ENCODE peak calls at places on chromosome 2, in seven cellular contexts. L is NCI-H82, I is fibroblast of the aortic adventitia, P is OCI-LY7, J is NCI-H524 treated with DMSO at 0.1 percent for 48 hours, X is NCI-H510A treated with DMSO at 0.1 percent for 48 hours, T is HFFc6. A is an unnamed sample.

GRCh38 chr2:219542931-219543595 is 546 bp downstream of the CHPF start:
- DNase-seq in L (peak), I (peak), P (no peak), J (no peak), X (no peak), T (peak), A (peak)

GRCh38 chr2:71880846-71881610 is 266.6 kb downstream of the CYP26B1 start:
- DNase-seq in L (no peak), I (peak), P (no peak), J (no peak), X (no peak), T (peak), A (peak)

GRCh38 chr2:154497019-154497418 is 201.5 kb upstream of the KCNJ3 start:
- DNase-seq in L (no peak), I (no peak), P (no peak), J (no peak), X (no peak), T (no peak), A (no peak)

GRCh38 chr2:67213677-67214402 is 183.3 kb upstream of the ETAA1 start:
- DNase-seq in L (no peak), I (no peak), P (no peak), J (no peak), X (no peak), T (no peak), A (no peak)

GRCh38 chr2:133497261-133497893 is 70.9 kb downstream of the NCKAP5 start:
- DNase-seq in L (no peak), I (peak), P (no peak), J (no peak), X (no peak), T (peak), A (peak)

GRCh38 chr2:120684691-120685402 is 50.8 kb upstream of the GLI2 start:
- DNase-seq in L (no peak), I (peak), P (no peak), J (no peak), X (no peak), T (peak), A (peak)

GRCh38 chr2:43326116-43326825 is 99.9 kb upstream of the ZFP36L2 start:
- DNase-seq in L (no peak), I (no peak), P (no peak), J (no peak), X (no peak), T (no peak), A (no peak)

GRCh38 chr2:234091432-234091879 is 41.0 kb downstream of the SPP2 start:
- DNase-seq in L (no peak), I (peak), P (no peak), J (no peak), X (no peak), T (no peak), A (peak)

GRCh38 chr2:133736674-133737073 is 168.4 kb upstream of the NCKAP5 start:
- DNase-seq in L (no peak), I (no peak), P (no peak), J (no peak), X (no peak), T (no peak), A (no peak)

GRCh38 chr2:238233625-238234024 is 6.2 kb downstream of the HES6 start:
- DNase-seq in L (no peak), I (no peak), P (no peak), J (no peak), X (no peak), T (no peak), A (no peak)

GRCh38 chr2:88521445-88522070 is 69.1 kb upstream of the FOXI3 start:
- DNase-seq in L (no peak), I (peak), P (no peak), J (no peak), X (no peak), T (peak), A (no peak)

GRCh38 chr2:172445851-172446250 is 18.5 kb downstream of the ITGA6 start:
- DNase-seq in L (no peak), I (peak), P (no peak), J (no peak), X (no peak), T (no peak), A (no peak)

GRCh38 chr2:69565431-69565839 is 78.1 kb downstream of the AAK1 start:
- DNase-seq in L (peak), I (peak), P (peak), J (peak), X (peak), T (peak), A (no peak)